ENCODE peak calls at places on chromosomes 13 and 19, in five cellular contexts. P is activated B cell treated with CpG ODN at 0.5 μM for 24 hours, Y is esophagus squamous epithelium, W is body of pancreas, A is right atrium auricular region. D is an unnamed sample.

GRCh38 chr19:48509467-48510194 is 2.0 kb downstream of the LMTK3 start:
- DNase-seq in P (no peak), Y (no peak), A (no peak), W (no peak), D (no peak)

GRCh38 chr19:14410054-14410774 is 8.9 kb downstream of the DDX39A start:
- DNase-seq in W (no peak), Y (no peak), A (no peak), P (no peak), D (no peak)

GRCh38 chr19:38211779-38212178 is 12.2 kb downstream of the DPF1 start:
- DNase-seq in W (no peak), Y (no peak), A (no peak), P (no peak), D (no peak)

GRCh38 chr19:45876411-45877197 is 9.3 kb downstream of the IRF2BP1 start:
- DNase-seq in Y (no peak), A (no peak), P (no peak), W (peak; percentile 85), D (no peak)

GRCh38 chr13:75073791-75074190 is 408.2 kb downstream of the TBC1D4 start:
- DNase-seq in P (no peak), W (no peak), A (no peak), Y (no peak), D (no peak)

GRCh38 chr13:102392810-102393209 is 9.0 kb downstream of the FGF14 start:
- DNase-seq in W (no peak), Y (no peak), P (no peak), A (no peak), D (no peak)

GRCh38 chr19:9958451-9958850 is 22.1 kb upstream of the OLFM2 start:
- DNase-seq in Y (no peak), P (no peak), A (no peak), W (no peak), D (no peak)

GRCh38 chr19:33797821-33798633 is 1.4 kb downstream of the KCTD15 start:
- DNase-seq in W (peak; percentile 69), P (no peak), Y (no peak), A (no peak), D (peak; percentile 22)

GRCh38 chr13:109874921-109875454 is 88.6 kb upstream of the IRS2 start:
- DNase-seq in W (no peak), P (no peak), Y (no peak), A (no peak), D (no peak)

GRCh38 chr13:113064534-113065405 is 40.8 kb upstream of the F7 start:
- DNase-seq in W (no peak), P (no peak), A (no peak), Y (no peak), D (peak; percentile 1)

GRCh38 chr19:18854982-18855381 is 23.2 kb downstream of the UPF1 start:
- DNase-seq in A (no peak), P (no peak), W (no peak), Y (no peak), D (no peak)

GRCh38 chr13:93867481-93867880 is 612.0 kb downstream of the DCT start:
- DNase-seq in Y (no peak), P (no peak), W (no peak), A (no peak), D (no peak)

GRCh38 chr13:38024431-38024830 is 154.9 kb upstream of the TRPC4 start:
- DNase-seq in Y (no peak), W (no peak), A (no peak), P (no peak), D (no peak)

GRCh38 chr13:40211586-40211968 is 454.9 kb downstream of the FOXO1 start:
- DNase-seq in P (no peak), A (no peak), Y (no peak), W (no peak), D (no peak)
- TF ChIP-seq CTCF in P (no peak), A (no peak), Y (no peak), W (no peak), D (no peak)

GRCh38 chr13:20492641-20493040 is 33.0 kb downstream of the CRYL1 start:
- DNase-seq in P (peak; percentile 29), W (no peak), Y (no peak), A (no peak), D (peak; percentile 60)

GRCh38 chr13:20492036-20492435 is 33.6 kb downstream of the CRYL1 start:
- DNase-seq in P (no peak), W (no peak), Y (no peak), A (no peak), D (no peak)

GRCh38 chr13:20487927-20488326 is 37.7 kb downstream of the CRYL1 start:
- DNase-seq in P (no peak), Y (no peak), W (no peak), A (no peak), D (no peak)

GRCh38 chr13:20494656-20495055 is 31.0 kb downstream of the CRYL1 start:
- DNase-seq in P (no peak), W (no peak), Y (no peak), A (no peak), D (no peak)

GRCh38 chr13:20489185-20489820 is 36.4 kb downstream of the CRYL1 start:
- DNase-seq in A (no peak), Y (no peak), P (no peak), W (no peak), D (peak; percentile 69)
- TF ChIP-seq CTCF in A (peak; percentile 17), Y (no peak), P (no peak), W (no peak), D (peak; percentile 46)

DNA sequence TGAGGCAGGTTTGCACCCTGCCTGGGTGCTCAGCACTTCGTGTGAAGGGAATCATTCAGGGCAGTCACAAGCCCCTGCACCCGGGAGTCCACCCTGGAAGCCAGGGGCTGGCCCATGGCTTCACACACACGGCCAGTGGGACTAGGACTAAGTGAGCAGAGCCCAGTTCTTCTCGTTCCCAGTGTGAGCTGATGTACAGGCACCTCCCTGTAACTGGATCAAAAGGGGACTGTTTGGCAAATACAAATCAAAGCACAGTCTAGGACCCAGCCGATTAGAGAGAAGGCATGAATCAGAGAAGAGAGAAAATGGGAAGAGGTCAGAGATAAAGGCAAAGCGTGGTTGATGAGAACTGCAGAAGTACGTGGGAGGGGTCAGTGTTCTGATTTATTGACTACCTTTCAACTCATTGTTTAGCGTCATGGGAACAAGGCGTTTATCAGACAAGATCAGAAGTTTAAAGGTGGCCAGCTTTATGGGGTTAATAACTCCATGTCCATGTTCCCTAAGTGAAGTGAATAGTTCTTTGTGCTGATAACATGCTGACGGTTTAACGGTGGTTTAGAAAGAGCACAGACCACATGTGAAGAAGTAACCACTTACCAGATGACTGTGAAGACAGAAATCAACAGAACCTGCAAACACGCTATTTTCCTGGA is 30.3 kb upstream of the SPATA13 start:
- DNase-seq in P (no peak), A (no peak), Y (no peak), W (no peak), D (no peak)
- TF ChIP-seq CTCF in P (no peak), A (no peak), Y (no peak), W (no peak), D (no peak)

DNA sequence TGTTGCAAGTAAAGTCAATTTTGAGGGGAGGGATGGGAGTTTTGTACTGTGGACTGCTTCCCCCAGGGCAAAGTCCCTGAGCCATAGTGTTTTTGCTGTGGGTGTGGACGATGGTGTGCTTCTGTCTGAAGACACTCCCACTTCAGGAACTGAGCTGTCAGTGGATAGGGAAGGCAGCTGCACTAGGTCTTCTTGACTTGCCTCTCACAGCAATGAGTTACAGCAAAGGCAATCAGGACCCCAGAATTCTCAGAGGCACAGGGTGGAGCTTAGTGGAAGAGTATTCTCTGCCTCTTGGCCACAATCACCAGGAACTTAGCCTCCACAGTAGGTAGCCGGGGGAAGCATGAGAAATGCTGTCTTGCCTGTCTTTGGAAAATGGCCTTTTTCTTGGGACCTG is 1416.6 kb upstream of the MIR17HG start:
- DNase-seq in P (no peak), W (no peak), Y (no peak), A (no peak), D (no peak)
- TF ChIP-seq CTCF in P (no peak), W (no peak), Y (no peak), A (no peak), D (no peak)

GRCh38 chr19:16626796-16627193 is 1.2 kb downstream of the MED26 start:
- DNase-seq in P (no peak), A (no peak), Y (no peak), W (no peak), D (no peak)

GRCh38 chr19:16628984-16629691 is 1.1 kb upstream of the MED26 start:
- DNase-seq in W (peak; percentile 51), A (no peak), Y (no peak), P (no peak), D (no peak)

GRCh38 chr19:16627928-16628182 is 149 bp downstream of the MED26 start:
- DNase-seq in A (no peak), P (no peak), Y (no peak), W (no peak), D (no peak)

GRCh38 chr19:16628183-16628983 is at the start of gene MED26:
- DNase-seq in P (peak; percentile 93), Y (peak; percentile 82), A (peak; percentile 95), W (peak; percentile 96), D (peak; percentile 91)

GRCh38 chr19:16627194-16627927 is 643 bp downstream of the MED26 start:
- DNase-seq in Y (no peak), A (no peak), W (peak; percentile 22), P (peak; percentile 24), D (no peak)
- TF ChIP-seq CTCF in Y (no peak), A (no peak), W (no peak), P (no peak), D (no peak)

GRCh38 chr13:110938662-110939421 is 24.0 kb upstream of the ANKRD10 start:
- DNase-seq in W (no peak), Y (no peak), P (no peak), A (no peak), D (no peak)
- TF ChIP-seq CTCF in W (no peak), Y (no peak), P (no peak), A (no peak), D (no peak)

DNA sequence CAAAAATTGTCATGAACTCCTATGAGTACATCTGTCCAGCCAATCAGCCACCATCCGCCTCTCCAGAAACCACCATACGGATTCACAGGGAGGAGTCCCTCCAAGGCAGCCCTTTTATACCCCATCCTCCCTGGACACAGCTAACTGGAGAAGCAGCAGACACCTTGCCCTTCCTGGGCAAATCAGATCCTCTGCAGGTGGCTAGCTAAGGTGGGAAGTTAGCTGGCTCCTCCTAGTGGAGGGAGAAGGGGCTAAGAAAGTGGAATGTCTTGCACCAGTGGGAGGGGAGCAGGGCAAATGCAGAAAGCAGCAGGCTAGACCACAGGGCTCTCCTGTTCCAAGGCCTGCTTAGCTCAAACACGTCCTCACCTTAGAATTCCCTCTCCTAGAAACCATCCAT is 46.2 kb upstream of the UQCRFS1 start:
- DNase-seq in P (no peak), W (no peak), Y (no peak), A (no peak), D (no peak)
- TF ChIP-seq CTCF in P (no peak), W (no peak), Y (no peak), A (no peak), D (no peak)